ENCODE peak calls at places on chromosome 12, in seven cellular contexts. C is brain microvascular endothelial cell, U is neural progenitor cell, O is WERI-Rb-1, H is transverse colon, I is astrocyte, Y is endothelial cell of umbilical vein. L is an unnamed sample. For H3K36me3 and H3K27me3, the result is how much of the 10 kb centered on the place peaks cover.

GRCh38 chr12:75020068-75020557 is 189.5 kb downstream of the KCNC2 start:
- DNase-seq in C (peak), U (no peak), O (no peak), H (no peak), I (peak), Y (no peak), L (no peak)

GRCh38 chr12:74530676-74531075 is 7.0 kb upstream of the ATXN7L3B start:
- DNase-seq in C (no peak), U (no peak), O (no peak), H (no peak), I (no peak), Y (no peak), L (no peak)

GRCh38 chr12:9404031-9404430 is 195.8 kb upstream of the PZP start:
- DNase-seq in C (no peak), U (peak), O (no peak), H (no peak), I (no peak), Y (no peak), L (no peak)

GRCh38 chr12:32252199-32253073 is 145.8 kb downstream of the BICD1 start:
- DNase-seq in C (no peak), U (peak), O (peak), H (no peak), I (no peak), Y (no peak), L (no peak)

GRCh38 chr12:20314325-20314724 is 54.0 kb upstream of the PDE3A start:
- DNase-seq in C (peak), U (no peak), O (no peak), H (no peak), I (peak), Y (no peak), L (no peak)

GRCh38 chr12:116964004-116964739 is 53.4 kb downstream of the FBXW8 start:
- DNase-seq in C (no peak), U (no peak), O (no peak), H (no peak), I (no peak), Y (no peak), L (no peak)

GRCh38 chr12:131074221-131075083 is 120.7 kb downstream of the ADGRD1 start:
- DNase-seq in C (no peak), U (no peak), O (no peak), H (no peak), I (no peak), Y (no peak), L (no peak)

GRCh38 chr12:4595881-4596280 is 33.9 kb downstream of the DYRK4 start:
- DNase-seq in C (no peak), U (no peak), O (no peak), H (no peak), I (no peak), Y (no peak), L (no peak)

GRCh38 chr12:131986847-131987398 is 37.2 kb downstream of the EP400 start:
- DNase-seq in C (no peak), U (no peak), O (no peak), H (no peak), I (no peak), Y (no peak), L (no peak)

GRCh38 chr12:123085730-123086487 is 65.0 kb downstream of the PITPNM2 start:
- DNase-seq in C (no peak), U (no peak), O (no peak), H (peak), I (peak), Y (peak), L (no peak)

GRCh38 chr12:55929306-55929791 is 1.6 kb upstream of the DGKA start:
- DNase-seq in C (no peak), U (no peak), O (no peak), H (peak), I (no peak), Y (no peak), L (no peak)

GRCh38 chr12:129839679-129840078 is 64.1 kb downstream of the TMEM132D start:
- DNase-seq in C (no peak), U (no peak), O (no peak), H (no peak), I (peak), Y (no peak), L (no peak)

GRCh38 chr12:1350055-1350933 is 244.1 kb downstream of the FBXL14 start:
- DNase-seq in C (peak), U (no peak), O (no peak), H (peak), I (peak), Y (no peak), L (peak)

GRCh38 chr12:53508534-53509199 is 1.4 kb upstream of the NPFF start:
- DNase-seq in C (peak), U (peak), O (peak), H (peak), I (no peak), Y (peak), L (no peak)
- H3K36me3 ChIP-seq in C (under half), U (under half), O (half or more), H (under half), I (under half), Y (under half), L (under half)

DNA sequence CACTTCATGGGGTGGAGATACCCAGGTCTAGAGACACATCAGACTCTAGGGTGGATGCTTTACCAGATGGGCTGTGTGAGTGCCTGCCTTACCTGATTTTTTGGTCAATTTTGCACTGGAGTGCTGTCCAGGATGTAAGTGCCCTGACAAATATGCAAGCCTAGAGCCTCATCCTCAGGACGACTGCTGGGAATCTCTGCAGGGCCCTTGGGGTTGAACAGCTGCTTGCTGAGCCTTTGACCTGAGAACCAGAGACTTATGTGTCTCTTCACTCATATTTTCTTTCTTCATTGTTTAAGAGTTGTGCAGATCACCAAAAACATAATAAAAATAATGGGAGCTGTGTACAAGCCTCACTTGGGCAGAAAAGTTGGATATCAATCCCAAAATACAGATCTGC is 551.5 kb upstream of the ATP2B1 start:
- DNase-seq in C (no peak), U (no peak), O (peak), H (no peak), I (no peak), Y (no peak), L (no peak)
- TF ChIP-seq CTCF in C (no peak), U (no peak), O (no peak), H (no peak), I (no peak), Y (no peak), L (no peak)

DNA sequence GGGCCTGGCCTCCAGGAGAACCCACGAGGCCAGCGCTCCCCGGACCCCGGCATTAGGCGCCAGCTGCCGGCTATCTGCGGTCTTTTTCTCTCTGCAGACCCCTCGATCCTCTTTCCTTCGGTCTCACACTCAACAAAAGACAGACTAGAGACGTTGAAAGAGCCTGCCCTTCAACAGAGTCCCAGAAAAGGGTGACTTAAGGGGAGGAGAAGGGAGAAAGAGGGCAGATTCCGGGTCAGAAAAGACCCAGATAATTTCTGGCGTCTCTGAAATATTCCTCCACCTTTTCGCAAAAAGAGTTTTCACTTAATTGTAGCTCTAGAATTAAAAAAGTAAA is 3.3 kb upstream of the TBX3 start:
- DNase-seq in C (no peak), U (peak), O (no peak), H (no peak), I (no peak), Y (no peak), L (no peak)
- H3K27me3 ChIP-seq in C (half or more), U (half or more), O (half or more), H (half or more), I (half or more), Y (half or more), L (under half)

DNA sequence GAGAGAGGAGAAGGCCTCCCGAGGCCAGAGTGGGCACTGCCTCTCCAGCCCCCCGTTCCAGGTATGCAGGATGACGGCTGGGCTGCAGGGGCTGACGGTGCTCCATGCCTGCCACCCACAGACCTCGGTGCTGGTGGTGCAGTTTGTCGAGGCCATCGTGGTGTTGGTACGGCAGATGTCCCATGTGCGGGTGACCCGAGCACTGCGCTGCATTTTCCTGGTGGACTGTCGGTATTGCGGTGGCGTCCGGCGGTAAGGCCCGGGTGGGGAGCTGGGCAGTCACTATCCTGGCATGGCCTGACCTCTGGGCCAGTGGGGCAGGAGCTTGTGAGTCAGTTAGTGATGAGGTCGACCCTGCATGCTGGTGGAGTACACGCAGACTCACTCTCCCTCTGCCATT is 47.4 kb downstream of the TPCN1 start:
- DNase-seq in C (no peak), U (no peak), O (no peak), H (no peak), I (no peak), Y (no peak), L (no peak)
- H3K36me3 ChIP-seq in C (under half), U (under half), O (under half), H (under half), I (under half), Y (under half), L (under half)

L was measured in BJ.